ENCODE peak calls at places on chromosomes 3 and 15, in ten cellular contexts. One of them, this sample, is unnamed.

GRCh38 chr3:95037097-95037496 is 974.2 kb downstream of the NSUN3 start:
- DNase-seq in GM20000: no peak
- DNase-seq in NCI-H460: no peak
- DNase-seq in Kasumi-1: no peak
- DNase-seq in effector CD4-positive, alpha-beta T cell: no peak
- DNase-seq in neural progenitor cell: no peak
- DNase-seq in HFFc6: no peak
- DNase-seq in CD8-positive, alpha-beta T cell: no peak
- DNase-seq in T follicular helper cell: no peak
- DNase-seq in stimulated activated CD4-positive, alpha-beta T cell treated with anti-CD3 and anti-CD28 coated beads, Interleukin-1b, Interleukin-23, amount 100 ng/mL, for 24 hours: no peak
- DNase-seq in this sample: no peak

GRCh38 chr15:33848011-33848410 is 120.3 kb upstream of the CHRM5 start:
- DNase-seq in CD8-positive, alpha-beta T cell: no peak
- DNase-seq in neural progenitor cell: no peak
- DNase-seq in stimulated activated CD4-positive, alpha-beta T cell treated with anti-CD3 and anti-CD28 coated beads, Interleukin-1b, Interleukin-23, amount 100 ng/mL, for 24 hours: no peak
- DNase-seq in NCI-H460: no peak
- DNase-seq in HFFc6: no peak
- DNase-seq in GM20000: no peak
- DNase-seq in T follicular helper cell: no peak
- DNase-seq in Kasumi-1: no peak
- DNase-seq in effector CD4-positive, alpha-beta T cell: no peak
- DNase-seq in this sample: no peak

GRCh38 chr3:155313303-155313702 is 19.8 kb upstream of the STRIT1 start:
- DNase-seq in NCI-H460: no peak
- DNase-seq in T follicular helper cell: no peak
- DNase-seq in effector CD4-positive, alpha-beta T cell: no peak
- DNase-seq in CD8-positive, alpha-beta T cell: no peak
- DNase-seq in HFFc6: peak
- DNase-seq in Kasumi-1: no peak
- DNase-seq in GM20000: no peak
- DNase-seq in stimulated activated CD4-positive, alpha-beta T cell treated with anti-CD3 and anti-CD28 coated beads, Interleukin-1b, Interleukin-23, amount 100 ng/mL, for 24 hours: no peak
- DNase-seq in neural progenitor cell: no peak
- DNase-seq in this sample: no peak

GRCh38 chr15:22980189-22981136 is at the start of gene CYFIP1:
- DNase-seq in neural progenitor cell: peak
- DNase-seq in NCI-H460: peak
- DNase-seq in stimulated activated CD4-positive, alpha-beta T cell treated with anti-CD3 and anti-CD28 coated beads, Interleukin-1b, Interleukin-23, amount 100 ng/mL, for 24 hours: no peak
- DNase-seq in HFFc6: peak
- DNase-seq in CD8-positive, alpha-beta T cell: no peak
- DNase-seq in T follicular helper cell: no peak
- DNase-seq in Kasumi-1: peak
- DNase-seq in effector CD4-positive, alpha-beta T cell: no peak
- DNase-seq in GM20000: peak
- DNase-seq in this sample: peak

GRCh38 chr3:11059090-11059798 is 66.7 kb downstream of the SLC6A1 start:
- DNase-seq in T follicular helper cell: no peak
- DNase-seq in HFFc6: peak
- DNase-seq in Kasumi-1: peak
- DNase-seq in GM20000: peak
- DNase-seq in neural progenitor cell: peak
- DNase-seq in stimulated activated CD4-positive, alpha-beta T cell treated with anti-CD3 and anti-CD28 coated beads, Interleukin-1b, Interleukin-23, amount 100 ng/mL, for 24 hours: no peak
- DNase-seq in effector CD4-positive, alpha-beta T cell: no peak
- DNase-seq in NCI-H460: peak
- DNase-seq in CD8-positive, alpha-beta T cell: no peak
- DNase-seq in this sample: no peak

GRCh38 chr3:3170998-3171397 is 8.5 kb downstream of the CRBN start:
- DNase-seq in neural progenitor cell: peak
- DNase-seq in stimulated activated CD4-positive, alpha-beta T cell treated with anti-CD3 and anti-CD28 coated beads, Interleukin-1b, Interleukin-23, amount 100 ng/mL, for 24 hours: no peak
- DNase-seq in effector CD4-positive, alpha-beta T cell: no peak
- DNase-seq in HFFc6: peak
- DNase-seq in CD8-positive, alpha-beta T cell: no peak
- DNase-seq in NCI-H460: peak
- DNase-seq in Kasumi-1: peak
- DNase-seq in GM20000: no peak
- DNase-seq in T follicular helper cell: no peak
- DNase-seq in this sample: no peak

GRCh38 chr15:41115652-41116115 is 396 bp downstream of the INO80 start:
- DNase-seq in effector CD4-positive, alpha-beta T cell: peak
- DNase-seq in T follicular helper cell: peak
- DNase-seq in stimulated activated CD4-positive, alpha-beta T cell treated with anti-CD3 and anti-CD28 coated beads, Interleukin-1b, Interleukin-23, amount 100 ng/mL, for 24 hours: peak
- DNase-seq in GM20000: no peak
- DNase-seq in Kasumi-1: peak
- DNase-seq in NCI-H460: peak
- DNase-seq in neural progenitor cell: peak
- DNase-seq in CD8-positive, alpha-beta T cell: peak
- DNase-seq in HFFc6: peak
- DNase-seq in this sample: peak

GRCh38 chr3:17204049-17204650 is 319.4 kb downstream of the PLCL2 start:
- DNase-seq in GM20000: no peak
- DNase-seq in CD8-positive, alpha-beta T cell: no peak
- DNase-seq in NCI-H460: no peak
- DNase-seq in Kasumi-1: no peak
- DNase-seq in neural progenitor cell: no peak
- DNase-seq in T follicular helper cell: no peak
- DNase-seq in stimulated activated CD4-positive, alpha-beta T cell treated with anti-CD3 and anti-CD28 coated beads, Interleukin-1b, Interleukin-23, amount 100 ng/mL, for 24 hours: no peak
- DNase-seq in effector CD4-positive, alpha-beta T cell: no peak
- DNase-seq in HFFc6: no peak
- DNase-seq in this sample: no peak

GRCh38 chr3:136151219-136151618 is 44.9 kb downstream of the MSL2 start:
- DNase-seq in stimulated activated CD4-positive, alpha-beta T cell treated with anti-CD3 and anti-CD28 coated beads, Interleukin-1b, Interleukin-23, amount 100 ng/mL, for 24 hours: no peak
- DNase-seq in neural progenitor cell: no peak
- DNase-seq in GM20000: no peak
- DNase-seq in effector CD4-positive, alpha-beta T cell: no peak
- DNase-seq in CD8-positive, alpha-beta T cell: no peak
- DNase-seq in HFFc6: no peak
- DNase-seq in NCI-H460: no peak
- DNase-seq in Kasumi-1: no peak
- DNase-seq in T follicular helper cell: no peak
- DNase-seq in this sample: no peak

GRCh38 chr3:189674249-189674913 is 43.2 kb downstream of the TP63 start:
- DNase-seq in Kasumi-1: no peak
- DNase-seq in stimulated activated CD4-positive, alpha-beta T cell treated with anti-CD3 and anti-CD28 coated beads, Interleukin-1b, Interleukin-23, amount 100 ng/mL, for 24 hours: no peak
- DNase-seq in HFFc6: no peak
- DNase-seq in CD8-positive, alpha-beta T cell: no peak
- DNase-seq in T follicular helper cell: no peak
- DNase-seq in neural progenitor cell: no peak
- DNase-seq in GM20000: no peak
- DNase-seq in NCI-H460: no peak
- DNase-seq in effector CD4-positive, alpha-beta T cell: no peak
- DNase-seq in this sample: no peak

GRCh38 chr15:71810256-71811035 is at the start of gene NR2E3:
- DNase-seq in GM20000: no peak
- DNase-seq in NCI-H460: no peak
- DNase-seq in CD8-positive, alpha-beta T cell: no peak
- DNase-seq in Kasumi-1: no peak
- DNase-seq in neural progenitor cell: no peak
- DNase-seq in stimulated activated CD4-positive, alpha-beta T cell treated with anti-CD3 and anti-CD28 coated beads, Interleukin-1b, Interleukin-23, amount 100 ng/mL, for 24 hours: no peak
- DNase-seq in effector CD4-positive, alpha-beta T cell: no peak
- DNase-seq in T follicular helper cell: no peak
- DNase-seq in HFFc6: no peak
- DNase-seq in this sample: no peak

GRCh38 chr3:121883507-121883906 is 10.7 kb upstream of the SLC15A2 start:
- DNase-seq in Kasumi-1: peak
- DNase-seq in effector CD4-positive, alpha-beta T cell: no peak
- DNase-seq in NCI-H460: peak
- DNase-seq in CD8-positive, alpha-beta T cell: no peak
- DNase-seq in neural progenitor cell: peak
- DNase-seq in GM20000: peak
- DNase-seq in HFFc6: peak
- DNase-seq in stimulated activated CD4-positive, alpha-beta T cell treated with anti-CD3 and anti-CD28 coated beads, Interleukin-1b, Interleukin-23, amount 100 ng/mL, for 24 hours: no peak
- DNase-seq in T follicular helper cell: no peak
- DNase-seq in this sample: peak

GRCh38 chr3:170520996-170521395 is 64.9 kb downstream of the SLC7A14 start:
- DNase-seq in Kasumi-1: no peak
- DNase-seq in GM20000: no peak
- DNase-seq in NCI-H460: no peak
- DNase-seq in T follicular helper cell: no peak
- DNase-seq in CD8-positive, alpha-beta T cell: no peak
- DNase-seq in neural progenitor cell: no peak
- DNase-seq in effector CD4-positive, alpha-beta T cell: no peak
- DNase-seq in stimulated activated CD4-positive, alpha-beta T cell treated with anti-CD3 and anti-CD28 coated beads, Interleukin-1b, Interleukin-23, amount 100 ng/mL, for 24 hours: no peak
- DNase-seq in HFFc6: no peak
- DNase-seq in this sample: no peak

GRCh38 chr15:91706366-91707032 is 147.0 kb upstream of the SLCO3A1 start:
- DNase-seq in GM20000: peak
- DNase-seq in NCI-H460: peak
- DNase-seq in T follicular helper cell: peak
- DNase-seq in HFFc6: peak
- DNase-seq in CD8-positive, alpha-beta T cell: peak
- DNase-seq in effector CD4-positive, alpha-beta T cell: peak
- DNase-seq in Kasumi-1: peak
- DNase-seq in stimulated activated CD4-positive, alpha-beta T cell treated with anti-CD3 and anti-CD28 coated beads, Interleukin-1b, Interleukin-23, amount 100 ng/mL, for 24 hours: peak
- DNase-seq in neural progenitor cell: peak
- DNase-seq in this sample: no peak

GRCh38 chr3:14941871-14942270 is 5.5 kb upstream of the NR2C2 start:
- DNase-seq in effector CD4-positive, alpha-beta T cell: no peak
- DNase-seq in T follicular helper cell: no peak
- DNase-seq in stimulated activated CD4-positive, alpha-beta T cell treated with anti-CD3 and anti-CD28 coated beads, Interleukin-1b, Interleukin-23, amount 100 ng/mL, for 24 hours: no peak
- DNase-seq in neural progenitor cell: no peak
- DNase-seq in HFFc6: no peak
- DNase-seq in CD8-positive, alpha-beta T cell: no peak
- DNase-seq in NCI-H460: no peak
- DNase-seq in Kasumi-1: no peak
- DNase-seq in GM20000: no peak
- DNase-seq in this sample: no peak

GRCh38 chr3:55899887-55900286 is 412.8 kb upstream of the WNT5A start:
- DNase-seq in GM20000: peak
- DNase-seq in effector CD4-positive, alpha-beta T cell: no peak
- DNase-seq in CD8-positive, alpha-beta T cell: no peak
- DNase-seq in T follicular helper cell: no peak
- DNase-seq in neural progenitor cell: peak
- DNase-seq in stimulated activated CD4-positive, alpha-beta T cell treated with anti-CD3 and anti-CD28 coated beads, Interleukin-1b, Interleukin-23, amount 100 ng/mL, for 24 hours: no peak
- DNase-seq in NCI-H460: no peak
- DNase-seq in Kasumi-1: no peak
- DNase-seq in HFFc6: no peak
- DNase-seq in this sample: no peak

This sample was measured in B cell.